ENCODE peak calls at places on chromosomes 16 and 17, in seven cellular contexts. U is kidney, B is A549, K is heart left ventricle, Q is sigmoid colon, X is heart right ventricle, W is hepatocyte. M is an unnamed sample.

GRCh38 chr17:47850692-47851573 is at the start of gene SP6:
- DNase-seq in U (peak; percentile 94), B (peak; percentile 76), K (peak; percentile 44), Q (no peak), X (peak; percentile 36), W (peak; percentile 94), M (no peak)

GRCh38 chr17:18219016-18219415 is 6.4 kb upstream of the LLGL1 start:
- DNase-seq in U (no peak), B (no peak), K (no peak), Q (no peak), X (no peak), W (no peak), M (no peak)

GRCh38 chr16:23132921-23133532 is 16.2 kb downstream of the USP31 start:
- DNase-seq in U (no peak), B (no peak), K (peak; percentile 69), Q (peak; percentile 71), X (peak; percentile 40), W (no peak), M (no peak)

GRCh38 chr17:44308865-44309264 is 464 bp downstream of the RUNDC3A start:
- DNase-seq in U (peak; percentile 75), B (no peak), K (no peak), Q (no peak), X (no peak), W (no peak), M (no peak)

GRCh38 chr16:10383626-10384025 is 2.2 kb upstream of the ATF7IP2 start:
- DNase-seq in U (no peak), B (no peak), K (no peak), Q (no peak), X (no peak), W (no peak), M (no peak)

GRCh38 chr16:78396046-78396445 is 296.6 kb downstream of the WWOX start:
- DNase-seq in U (no peak), B (peak; percentile 13), K (no peak), Q (no peak), X (no peak), W (no peak), M (no peak)

GRCh38 chr16:89102035-89102776 is 8.6 kb downstream of the ACSF3 start:
- DNase-seq in U (peak; percentile 64), B (no peak), K (no peak), Q (no peak), X (no peak), W (no peak), M (no peak)

GRCh38 chr16:67720236-67720635 is 1.1 kb upstream of the GFOD2 start:
- DNase-seq in U (no peak), B (no peak), K (no peak), Q (no peak), X (no peak), W (no peak), M (no peak)

GRCh38 chr17:19301274-19301946 is 61.1 kb downstream of the B9D1 start:
- DNase-seq in U (no peak), B (no peak), K (peak; percentile 60), Q (peak; percentile 50), X (no peak), W (no peak), M (no peak)

GRCh38 chr17:37107406-37108083 is 158.8 kb downstream of the AATF start:
- DNase-seq in U (no peak), B (no peak), K (peak; percentile 76), Q (peak; percentile 77), X (peak; percentile 43), W (no peak), M (no peak)

GRCh38 chr16:88534731-88535141 is 35.5 kb upstream of the ZC3H18 start:
- DNase-seq in U (peak; percentile 89), B (peak; percentile 69), K (peak; percentile 75), Q (no peak), X (no peak), W (no peak), M (no peak)

GRCh38 chr17:64500923-64501765 is 4.3 kb upstream of the POLG2 start:
- DNase-seq in U (no peak), B (no peak), K (no peak), Q (no peak), X (no peak), W (no peak), M (no peak)

GRCh38 chr17:4852504-4853075 is 19.4 kb downstream of the MINK1 start:
- DNase-seq in U (peak; percentile 35), B (peak; percentile 56), K (no peak), Q (no peak), X (no peak), W (no peak), M (peak; percentile 38)

GRCh38 chr17:29514792-29515191 is 52.0 kb downstream of the ABHD15 start:
- DNase-seq in U (no peak), B (no peak), K (no peak), Q (no peak), X (no peak), W (no peak), M (no peak)

GRCh38 chr17:68910256-68910705 is 44.9 kb downstream of the ABCA8 start:
- DNase-seq in U (peak; percentile 39), B (no peak), K (peak; percentile 55), Q (peak; percentile 70), X (peak; percentile 20), W (no peak), M (no peak)

GRCh38 chr16:24151482-24151939 is 104.6 kb upstream of the CACNG3 start:
- DNase-seq in U (no peak), B (no peak), K (no peak), Q (no peak), X (no peak), W (no peak), M (no peak)

GRCh38 chr17:70906808-70907207 is 737.5 kb downstream of the KCNJ2 start:
- DNase-seq in U (no peak), B (no peak), K (no peak), Q (no peak), X (no peak), W (no peak), M (no peak)

GRCh38 chr16:67533024-67533560 is 4.5 kb downstream of the RIPOR1 start:
- DNase-seq in U (no peak), B (no peak), K (no peak), Q (no peak), X (no peak), W (no peak), M (no peak)

GRCh38 chr17:27895940-27896535 is 2.9 kb upstream of the LYRM9 start:
- DNase-seq in U (no peak), B (no peak), K (no peak), Q (no peak), X (no peak), W (no peak), M (no peak)

GRCh38 chr16:14028207-14028606 is 42.9 kb upstream of the MRTFB start:
- DNase-seq in U (no peak), B (no peak), K (no peak), Q (no peak), X (no peak), W (no peak), M (no peak)

GRCh38 chr17:81665205-81666091 is 957 bp downstream of the OXLD1 start:
- DNase-seq in U (peak; percentile 75), B (peak; percentile 61), K (no peak), Q (peak; percentile 61), X (no peak), W (no peak), M (no peak)

GRCh38 chr16:86580063-86580797 is 1.9 kb downstream of the FOXL1 start:
- DNase-seq in U (no peak), B (no peak), K (no peak), Q (no peak), X (no peak), W (no peak), M (no peak)

GRCh38 chr17:63405020-63405419 is 41.1 kb downstream of the CYB561 start:
- DNase-seq in U (no peak), B (no peak), K (no peak), Q (no peak), X (no peak), W (no peak), M (no peak)

GRCh38 chr17:63407741-63408330 is 38.3 kb downstream of the CYB561 start:
- DNase-seq in U (no peak), B (no peak), K (no peak), Q (no peak), X (no peak), W (no peak), M (no peak)

GRCh38 chr17:63402808-63403207 is 43.3 kb downstream of the CYB561 start:
- DNase-seq in U (no peak), B (no peak), K (no peak), Q (no peak), X (no peak), W (no peak), M (peak; percentile 67)

GRCh38 chr17:63406689-63407330 is 39.3 kb downstream of the CYB561 start:
- DNase-seq in U (no peak), B (peak; percentile 92), K (peak; percentile 66), Q (peak; percentile 85), X (peak; percentile 85), W (peak; percentile 92), M (peak; percentile 84)

GRCh38 chr17:63405741-63406261 is 40.3 kb downstream of the CYB561 start:
- DNase-seq in U (no peak), B (peak; percentile 80), K (no peak), Q (no peak), X (no peak), W (peak; percentile 78), M (peak; percentile 68)
- TF ChIP-seq CTCF in U (peak; percentile 57), B (peak; percentile 75), K (peak; percentile 61), Q (peak; percentile 42), X (peak; percentile 72), W (peak; percentile 63), M (peak; percentile 71)

GRCh38 chr16:80619824-80620223 is 79.0 kb downstream of the DYNLRB2 start:
- DNase-seq in U (no peak), B (no peak), K (no peak), Q (no peak), X (no peak), W (peak; percentile 59), M (no peak)
- H3K27ac ChIP-seq in U (no peak overlapping the region), B (no peak overlapping the region), K (no peak overlapping the region), Q (no peak overlapping the region), X (no peak overlapping the region), W (peak overlapping the region; percentile 73), M (no peak overlapping the region)

DNA sequence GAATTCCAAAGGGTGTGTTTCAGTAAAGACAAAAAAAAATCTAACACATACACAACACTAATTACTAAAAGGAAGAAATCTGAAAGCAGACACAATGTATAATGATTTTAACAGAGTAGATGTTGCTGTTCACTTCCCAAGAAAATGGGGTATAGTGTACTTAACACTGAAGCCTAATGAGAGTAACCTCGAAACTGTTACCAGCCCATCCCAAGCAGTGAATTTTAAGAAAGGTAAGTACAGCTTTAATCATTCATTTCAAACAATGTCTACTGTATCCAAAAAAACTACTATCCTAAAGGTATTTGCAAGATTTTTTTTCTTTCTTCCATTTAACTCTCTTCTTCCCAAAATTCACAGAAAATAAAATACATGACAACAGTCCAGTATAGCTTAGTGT is 8.3 kb downstream of the GRB2 start:
- DNase-seq in U (no peak), B (no peak), K (no peak), Q (no peak), X (no peak), W (no peak), M (no peak)
- H3K4me3 ChIP-seq in U (no peak overlapping the region), B (no peak overlapping the region), K (no peak overlapping the region), Q (no peak overlapping the region), X (no peak overlapping the region), W (no peak overlapping the region), M (no peak overlapping the region)

GRCh38 chr16:80614908-80615696 is 74.3 kb downstream of the DYNLRB2 start:
- DNase-seq in U (no peak), B (peak; percentile 55), K (no peak), Q (no peak), X (no peak), W (peak; percentile 28), M (peak; percentile 71)
- TF ChIP-seq CTCF in U (no peak), B (no peak), K (no peak), Q (no peak), X (no peak), W (no peak), M (peak; percentile 36)

M was measured in AG04450.